ENCODE peak calls at places on chromosomes 13 and 19, in eight cellular contexts. K is A549, D is IMR-90, E is HepG2, J is HCT116, U is GM12878, W is H1, O is K562. V is an unnamed sample.

GRCh38 chr13:50589651-50590054 is 253.8 kb downstream of the DLEU7 start:
- DNase-seq in W (no peak), D (peak), U (no peak), J (no peak), K (peak), E (no peak), O (no peak), V (no peak)

GRCh38 chr19:51098366-51099069 is 9.7 kb downstream of the CTU1 start:
- DNase-seq in U (no peak), J (no peak), E (no peak), K (no peak), W (no peak), O (no peak), D (no peak), V (peak)

GRCh38 chr13:19984430-19985218 is 26.1 kb downstream of the ZMYM2 start:
- DNase-seq in U (peak), J (peak), D (peak), E (peak), O (no peak), K (peak), W (no peak), V (peak)

GRCh38 chr19:2607712-2608601 is 94.5 kb downstream of the GNG7 start:
- DNase-seq in J (no peak), O (no peak), E (no peak), U (peak), W (no peak), K (no peak), D (no peak), V (no peak)

GRCh38 chr19:16470911-16471811 is 609 bp downstream of the EPS15L1 start:
- DNase-seq in E (no peak), W (peak), O (no peak), U (no peak), J (no peak), D (peak), K (no peak), V (peak)

GRCh38 chr13:81686877-81687276 is 1346.0 kb upstream of the SPRY2 start:
- DNase-seq in J (no peak), K (no peak), E (no peak), D (no peak), W (no peak), O (no peak), U (no peak), V (no peak)

GRCh38 chr19:49132974-49133609 is 13.7 kb downstream of the PPFIA3 start:
- DNase-seq in E (no peak), J (no peak), D (no peak), O (peak), U (no peak), W (peak), K (no peak), V (no peak)

GRCh38 chr13:47499358-47500150 is 501.5 kb downstream of the SUCLA2 start:
- DNase-seq in W (no peak), O (no peak), J (no peak), E (no peak), U (no peak), K (no peak), D (peak), V (no peak)

GRCh38 chr19:38384209-38385027 is 3.4 kb downstream of the GGN start:
- DNase-seq in E (peak), D (no peak), K (peak), O (peak), J (no peak), W (peak), U (no peak), V (no peak)

GRCh38 chr13:24041822-24042221 is 118.7 kb upstream of the SPATA13 start:
- DNase-seq in O (no peak), J (no peak), E (no peak), U (no peak), W (no peak), D (no peak), K (no peak), V (no peak)

GRCh38 chr19:5804516-5805464 is at the start of gene NRTN:
- DNase-seq in K (no peak), O (peak), E (no peak), J (no peak), D (no peak), W (peak), U (no peak), V (no peak)

GRCh38 chr19:48466571-48467325 is 2.4 kb upstream of the CYTH2 start:
- DNase-seq in O (no peak), E (no peak), W (no peak), U (no peak), J (no peak), D (peak), K (no peak), V (no peak)

GRCh38 chr19:41321600-41322270 is 11.8 kb downstream of the CCDC97 start:
- DNase-seq in J (no peak), W (peak), K (peak), E (peak), U (no peak), O (peak), D (peak), V (peak)

GRCh38 chr13:46041335-46041934 is 11.1 kb downstream of the ZC3H13 start:
- DNase-seq in J (no peak), D (peak), K (no peak), W (no peak), E (no peak), O (no peak), U (no peak), V (no peak)

GRCh38 chr13:21326155-21327030 is 132.7 kb downstream of the ZDHHC20 start:
- DNase-seq in W (peak), K (no peak), D (peak), J (no peak), O (no peak), U (no peak), E (no peak), V (peak)

GRCh38 chr13:51781246-51782022 is 22.5 kb downstream of the DHRS12 start:
- DNase-seq in K (peak), U (no peak), D (peak), E (no peak), J (peak), W (no peak), O (no peak), V (peak)

GRCh38 chr19:35279985-35280821 is 2.1 kb upstream of the HAMP start:
- DNase-seq in K (no peak), J (no peak), O (no peak), U (peak), E (peak), W (no peak), D (no peak), V (no peak)

GRCh38 chr13:98997738-98998641 is 20.1 kb upstream of the DOCK9 start:
- DNase-seq in W (peak), E (no peak), D (no peak), O (no peak), K (peak), J (no peak), U (no peak), V (no peak)

GRCh38 chr13:19817106-19817505 is 34.4 kb upstream of the PSPC1 start:
- DNase-seq in D (no peak), U (no peak), W (no peak), E (no peak), O (no peak), J (no peak), K (no peak), V (no peak)

GRCh38 chr19:7657047-7657779 is 11.6 kb upstream of the RETN start:
- DNase-seq in K (no peak), E (no peak), D (no peak), U (no peak), J (no peak), W (no peak), O (no peak), V (no peak)

GRCh38 chr13:100059827-100060226 is 29.1 kb upstream of the PCCA start:
- DNase-seq in U (no peak), E (no peak), J (no peak), W (no peak), D (no peak), K (no peak), O (no peak), V (no peak)

GRCh38 chr19:18090545-18091216 is 3.9 kb upstream of the IL12RB1 start:
- DNase-seq in U (no peak), W (no peak), J (no peak), K (no peak), O (no peak), D (peak), E (no peak), V (peak)

GRCh38 chr13:79483302-79483701 is 2.3 kb downstream of the NDFIP2 start:
- DNase-seq in O (no peak), K (no peak), W (no peak), D (peak), J (no peak), U (no peak), E (no peak), V (no peak)
- H3K4me2 ChIP-seq in O (peak), K (peak), W (no peak), D (peak), J (peak), U (no peak), E (peak), V (no peak)

DNA sequence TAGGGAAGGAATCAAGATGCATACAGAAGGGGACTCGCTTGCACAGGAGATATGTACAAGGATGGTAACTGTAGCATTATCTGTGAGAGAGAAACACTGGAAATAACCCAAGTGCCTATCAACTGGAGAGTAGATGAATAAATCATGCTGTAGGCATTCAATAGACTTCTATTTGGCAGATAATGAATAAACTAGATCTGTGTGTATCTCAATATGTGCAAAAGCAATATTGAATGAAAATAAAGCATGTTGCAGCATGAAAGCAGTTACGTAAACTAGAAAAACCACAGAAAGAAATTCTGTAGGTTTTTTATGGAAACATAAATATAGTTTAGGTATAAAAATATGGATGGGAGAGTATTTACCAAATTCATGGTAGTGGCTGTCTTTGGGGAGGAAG is 38.6 kb upstream of the RGCC start:
- DNase-seq in D (no peak), K (no peak), E (no peak), W (no peak), U (no peak), O (no peak), J (no peak), V (no peak)
- H3K4me3 ChIP-seq in D (no peak), K (no peak), E (no peak), W (no peak), U (no peak), O (no peak), J (no peak), V (no peak)

GRCh38 chr19:55462722-55463121 is 1.3 kb upstream of the ISOC2 start:
- DNase-seq in D (no peak), J (no peak), U (no peak), E (no peak), O (no peak), W (no peak), K (no peak), V (no peak)

GRCh38 chr19:55459950-55460657 is 1.3 kb downstream of the ISOC2 start:
- DNase-seq in U (no peak), O (no peak), J (no peak), D (peak), W (no peak), K (no peak), E (peak), V (peak)

GRCh38 chr19:55461974-55462628 is 659 bp upstream of the ISOC2 start:
- DNase-seq in E (peak), D (peak), O (peak), W (no peak), U (no peak), J (no peak), K (peak), V (peak)

GRCh38 chr19:55460670-55461258 is 678 bp downstream of the ISOC2 start:
- DNase-seq in W (peak), E (peak), U (no peak), D (peak), O (peak), J (no peak), K (peak), V (peak)

GRCh38 chr19:55461259-55461973 is at the start of gene ISOC2:
- DNase-seq in U (peak), J (peak), E (peak), O (peak), W (peak), D (peak), K (peak), V (peak)
- TF ChIP-seq POLR2A in U (peak), J (no peak), E (peak), O (peak), W (peak), D (peak), K (peak), V (no peak)

GRCh38 chr13:113815151-113816058 is 48.5 kb downstream of the GAS6 start:
- DNase-seq in K (no peak), E (no peak), D (no peak), J (peak), O (no peak), W (no peak), U (peak), V (peak)
- H3K4me2 ChIP-seq in K (no peak), E (no peak), D (no peak), J (peak), O (peak), W (no peak), U (peak), V (no peak)

DNA sequence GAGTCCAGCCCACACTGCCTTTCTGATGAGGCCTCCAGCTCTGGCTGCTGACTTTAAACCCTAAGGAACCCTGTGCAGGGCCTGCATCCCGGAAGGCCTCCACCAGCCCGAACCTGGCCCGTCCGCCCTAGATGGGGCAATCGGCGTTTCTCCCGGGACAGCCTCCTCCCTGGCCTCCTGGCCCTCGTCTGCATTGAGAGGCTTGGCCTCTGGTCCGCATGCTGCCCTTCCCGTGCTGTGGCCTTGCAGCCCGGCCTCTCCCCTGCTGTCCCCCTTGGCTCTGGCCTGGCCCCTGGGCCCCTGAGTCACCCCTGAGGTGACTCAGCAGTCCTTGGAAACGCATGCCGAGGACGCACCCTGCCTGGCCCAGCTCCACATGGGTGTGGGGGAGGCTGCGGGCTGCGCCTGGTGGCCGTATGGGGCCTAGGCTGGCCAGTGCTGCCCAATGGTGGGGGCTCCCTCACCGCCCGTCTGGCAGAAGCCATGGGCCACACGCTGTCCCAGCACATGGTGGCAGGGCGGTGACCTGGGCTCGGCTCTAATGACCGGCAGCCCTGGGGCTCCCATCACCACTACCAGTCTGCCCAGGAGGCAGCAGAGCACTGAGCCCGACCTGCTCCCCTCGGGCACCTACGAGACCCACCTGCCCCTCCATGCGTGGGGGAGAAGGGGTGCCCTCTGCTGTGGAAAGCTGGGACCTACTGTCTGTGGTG is 25.7 kb downstream of the SH3GL1 start:
- DNase-seq in U (no peak), E (peak), K (peak), J (peak), O (peak), W (no peak), D (peak), V (peak)
- H3K4me3 ChIP-seq in U (peak), E (peak), K (no peak), J (peak), O (peak), W (no peak), D (no peak), V (no peak)

GRCh38 chr19:56120371-56121179 is 520 bp downstream of the ZNF787 start:
- DNase-seq in U (no peak), K (peak), D (peak), J (peak), W (peak), E (peak), O (peak), V (peak)
- TF ChIP-seq POLR2A in U (peak), K (peak), D (peak), J (no peak), W (peak), E (peak), O (peak), V (peak)

GRCh38 chr13:97225533-97225932 is 3.4 kb downstream of the MBNL2 start:
- DNase-seq in E (no peak), W (no peak), D (no peak), K (no peak), J (no peak), O (no peak), U (no peak), V (peak)

GRCh38 chr13:97224544-97225324 is 2.6 kb downstream of the MBNL2 start:
- DNase-seq in K (no peak), D (peak), J (no peak), W (no peak), O (peak), U (no peak), E (peak), V (peak)

GRCh38 chr13:97223711-97224461 is 1.8 kb downstream of the MBNL2 start:
- DNase-seq in D (peak), E (peak), O (peak), K (peak), W (peak), J (peak), U (no peak), V (peak)

GRCh38 chr13:97226788-97227627 is 4.9 kb downstream of the MBNL2 start:
- DNase-seq in J (no peak), O (no peak), D (no peak), U (no peak), W (no peak), K (no peak), E (no peak), V (peak)

GRCh38 chr13:97226013-97226412 is 3.9 kb downstream of the MBNL2 start:
- DNase-seq in W (no peak), U (no peak), O (no peak), K (no peak), J (no peak), E (no peak), D (no peak), V (no peak)
- H3K4me2 ChIP-seq in W (no peak), U (peak), O (peak), K (peak), J (no peak), E (peak), D (peak), V (peak)

GRCh38 chr19:4597278-4597974 is 37.9 kb upstream of the SEMA6B start:
- DNase-seq in E (no peak), O (peak), J (no peak), K (no peak), W (peak), U (no peak), D (no peak), V (peak)
- H3K4me3 ChIP-seq in E (peak), O (peak), J (no peak), K (peak), W (peak), U (no peak), D (no peak), V (peak)

GRCh38 chr19:47399198-47399597 is 20.1 kb downstream of the MEIS3 start:
- DNase-seq in U (no peak), K (no peak), E (no peak), W (no peak), D (no peak), J (no peak), O (no peak), V (no peak)
- TF ChIP-seq POLR2A in U (no peak), K (no peak), E (no peak), W (no peak), D (no peak), J (no peak), O (no peak), V (no peak)

V was measured in endothelial cell of umbilical vein.